ENCODE peak calls at places on chromosomes 2 and 18, in six cellular contexts. One of them, this sample, is unnamed.

GRCh38 chr2:234694244-234695013 is 197.5 kb upstream of the ARL4C start:
- DNase-seq in endodermal cell: peak; percentile 47
- DNase-seq in astrocyte: peak; percentile 86
- DNase-seq in ovary: no peak
- DNase-seq in psoas muscle: no peak
- DNase-seq in heart left ventricle: no peak
- DNase-seq in this sample: no peak

GRCh38 chr2:189142893-189143759 is 36.4 kb downstream of the COL5A2 start:
- DNase-seq in endodermal cell: peak; percentile 83
- DNase-seq in astrocyte: no peak
- DNase-seq in ovary: no peak
- DNase-seq in psoas muscle: no peak
- DNase-seq in heart left ventricle: no peak
- DNase-seq in this sample: no peak

GRCh38 chr2:218996937-218997336 is 3.7 kb upstream of the CRYBA2 start:
- DNase-seq in endodermal cell: no peak
- DNase-seq in astrocyte: no peak
- DNase-seq in ovary: no peak
- DNase-seq in psoas muscle: no peak
- DNase-seq in heart left ventricle: no peak
- DNase-seq in this sample: no peak

GRCh38 chr2:26274058-26274613 is 29.4 kb downstream of the HADHB start:
- DNase-seq in endodermal cell: no peak
- DNase-seq in astrocyte: peak; percentile 76
- DNase-seq in ovary: peak; percentile 39
- DNase-seq in psoas muscle: no peak
- DNase-seq in heart left ventricle: peak; percentile 29
- DNase-seq in this sample: peak; percentile 78

GRCh38 chr2:196798980-196799379 is 503 bp downstream of the GTF3C3 start:
- DNase-seq in endodermal cell: no peak
- DNase-seq in astrocyte: peak; percentile 2
- DNase-seq in ovary: no peak
- DNase-seq in psoas muscle: no peak
- DNase-seq in heart left ventricle: no peak
- DNase-seq in this sample: no peak

GRCh38 chr2:126793885-126794613 is 104.6 kb upstream of the TEX51 start:
- DNase-seq in endodermal cell: peak; percentile 73
- DNase-seq in astrocyte: no peak
- DNase-seq in ovary: no peak
- DNase-seq in psoas muscle: no peak
- DNase-seq in heart left ventricle: peak; percentile 7
- DNase-seq in this sample: peak; percentile 10

GRCh38 chr2:239115616-239116015 is 267.7 kb downstream of the TWIST2 start:
- DNase-seq in endodermal cell: no peak
- DNase-seq in astrocyte: no peak
- DNase-seq in ovary: no peak
- DNase-seq in psoas muscle: no peak
- DNase-seq in heart left ventricle: no peak
- DNase-seq in this sample: no peak

GRCh38 chr2:167005096-167005495 is 116.8 kb downstream of the XIRP2 start:
- DNase-seq in endodermal cell: no peak
- DNase-seq in astrocyte: peak; percentile 2
- DNase-seq in ovary: no peak
- DNase-seq in psoas muscle: no peak
- DNase-seq in heart left ventricle: no peak
- DNase-seq in this sample: no peak

GRCh38 chr2:16179701-16180402 is 239.5 kb downstream of the MYCN start:
- DNase-seq in endodermal cell: peak; percentile 85
- DNase-seq in astrocyte: no peak
- DNase-seq in ovary: no peak
- DNase-seq in psoas muscle: no peak
- DNase-seq in heart left ventricle: peak; percentile 49
- DNase-seq in this sample: no peak

GRCh38 chr2:207503234-207503633 is 26.5 kb upstream of the CREB1 start:
- DNase-seq in endodermal cell: peak; percentile 51
- DNase-seq in astrocyte: peak; percentile 22
- DNase-seq in ovary: no peak
- DNase-seq in psoas muscle: peak; percentile 56
- DNase-seq in heart left ventricle: peak; percentile 45
- DNase-seq in this sample: peak; percentile 29

GRCh38 chr2:207505180-207505579 is 24.6 kb upstream of the CREB1 start:
- DNase-seq in endodermal cell: peak; percentile 54
- DNase-seq in astrocyte: no peak
- DNase-seq in ovary: no peak
- DNase-seq in psoas muscle: no peak
- DNase-seq in heart left ventricle: no peak
- DNase-seq in this sample: no peak

GRCh38 chr2:207506426-207506825 is 23.3 kb upstream of the CREB1 start:
- DNase-seq in endodermal cell: no peak
- DNase-seq in astrocyte: no peak
- DNase-seq in ovary: no peak
- DNase-seq in psoas muscle: no peak
- DNase-seq in heart left ventricle: no peak
- DNase-seq in this sample: no peak

GRCh38 chr2:207505728-207506127 is 24.0 kb upstream of the CREB1 start:
- DNase-seq in endodermal cell: no peak
- DNase-seq in astrocyte: peak; percentile 94
- DNase-seq in ovary: no peak
- DNase-seq in psoas muscle: no peak
- DNase-seq in heart left ventricle: no peak
- DNase-seq in this sample: no peak

GRCh38 chr2:207504513-207505171 is 25.1 kb upstream of the CREB1 start:
- DNase-seq in endodermal cell: peak; percentile 63
- DNase-seq in astrocyte: peak; percentile 96
- DNase-seq in ovary: peak; percentile 24
- DNase-seq in psoas muscle: no peak
- DNase-seq in heart left ventricle: peak; percentile 29
- DNase-seq in this sample: no peak
- TF ChIP-seq CTCF in endodermal cell: no peak
- TF ChIP-seq CTCF in astrocyte: no peak
- TF ChIP-seq CTCF in ovary: no peak
- TF ChIP-seq CTCF in psoas muscle: no peak
- TF ChIP-seq CTCF in heart left ventricle: no peak
- TF ChIP-seq CTCF in this sample: no peak

DNA sequence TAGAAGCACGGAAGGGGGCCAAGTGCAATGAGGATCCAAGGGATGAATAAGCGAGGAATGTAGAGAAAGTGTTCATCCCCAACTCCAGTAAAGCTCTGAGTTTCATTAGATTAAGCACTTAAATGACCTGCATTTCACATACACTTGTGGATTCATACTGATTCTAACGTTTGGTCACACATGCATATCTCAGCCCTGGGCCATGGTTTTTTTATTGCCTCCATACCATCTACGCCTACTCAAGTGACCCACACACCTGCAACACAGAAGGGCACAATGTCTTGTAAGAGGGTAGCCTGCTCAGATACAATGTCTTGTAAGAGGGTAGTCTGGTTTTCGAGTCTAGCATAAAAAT is 566 bp upstream of the MRPS5 start:
- DNase-seq in endodermal cell: no peak
- DNase-seq in astrocyte: no peak
- DNase-seq in ovary: no peak
- DNase-seq in psoas muscle: no peak
- DNase-seq in heart left ventricle: no peak
- DNase-seq in this sample: no peak
- H3K4me3 ChIP-seq in endodermal cell: peak overlapping the region; percentile 95
- H3K4me3 ChIP-seq in astrocyte: peak overlapping the region; percentile 93
- H3K4me3 ChIP-seq in ovary: peak overlapping the region; percentile 97
- H3K4me3 ChIP-seq in psoas muscle: peak overlapping the region; percentile 92
- H3K4me3 ChIP-seq in heart left ventricle: peak overlapping the region; percentile 91
- H3K4me3 ChIP-seq in this sample: peak overlapping the region; percentile 79

DNA sequence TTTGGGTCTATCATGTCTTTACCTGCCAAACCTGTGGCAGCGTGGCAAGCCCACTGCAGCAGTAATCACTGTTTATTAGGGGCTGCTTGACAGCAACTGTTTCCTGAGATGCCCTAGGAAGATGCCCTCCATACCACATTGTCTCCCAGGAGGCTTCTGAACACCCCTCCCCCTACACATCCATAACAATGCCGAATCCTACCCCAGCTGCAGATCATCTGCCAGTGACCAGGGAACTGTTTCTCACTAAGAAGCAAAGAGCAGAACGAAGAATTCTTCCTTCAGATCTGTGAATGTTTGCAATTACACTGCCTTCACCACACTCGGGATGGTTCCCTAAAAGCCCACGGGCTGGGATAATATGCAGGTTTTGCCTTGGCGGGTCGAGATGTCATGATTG is 127.8 kb downstream of the VIT start:
- DNase-seq in endodermal cell: peak; percentile 67
- DNase-seq in astrocyte: no peak
- DNase-seq in ovary: no peak
- DNase-seq in psoas muscle: no peak
- DNase-seq in heart left ventricle: no peak
- DNase-seq in this sample: no peak
- H3K27ac ChIP-seq in endodermal cell: no peak overlapping the region
- H3K27ac ChIP-seq in astrocyte: no peak overlapping the region
- H3K27ac ChIP-seq in ovary: no peak overlapping the region
- H3K27ac ChIP-seq in psoas muscle: no peak overlapping the region
- H3K27ac ChIP-seq in heart left ventricle: no peak overlapping the region
- H3K27ac ChIP-seq in this sample: no peak overlapping the region

GRCh38 chr18:13826209-13826608 is 2.3 kb downstream of the MC5R start:
- DNase-seq in endodermal cell: no peak
- DNase-seq in astrocyte: no peak
- DNase-seq in ovary: no peak
- DNase-seq in psoas muscle: no peak
- DNase-seq in heart left ventricle: no peak
- DNase-seq in this sample: no peak

GRCh38 chr18:13823707-13824395 is at the start of gene MC5R:
- DNase-seq in endodermal cell: peak; percentile 93
- DNase-seq in astrocyte: peak; percentile 4
- DNase-seq in ovary: peak; percentile 43
- DNase-seq in psoas muscle: peak; percentile 81
- DNase-seq in heart left ventricle: peak; percentile 57
- DNase-seq in this sample: no peak
- TF ChIP-seq CTCF in endodermal cell: peak; percentile 90
- TF ChIP-seq CTCF in astrocyte: peak; percentile 44
- TF ChIP-seq CTCF in ovary: peak; percentile 52
- TF ChIP-seq CTCF in psoas muscle: peak; percentile 84
- TF ChIP-seq CTCF in heart left ventricle: peak; percentile 71
- TF ChIP-seq CTCF in this sample: peak; percentile 87

DNA sequence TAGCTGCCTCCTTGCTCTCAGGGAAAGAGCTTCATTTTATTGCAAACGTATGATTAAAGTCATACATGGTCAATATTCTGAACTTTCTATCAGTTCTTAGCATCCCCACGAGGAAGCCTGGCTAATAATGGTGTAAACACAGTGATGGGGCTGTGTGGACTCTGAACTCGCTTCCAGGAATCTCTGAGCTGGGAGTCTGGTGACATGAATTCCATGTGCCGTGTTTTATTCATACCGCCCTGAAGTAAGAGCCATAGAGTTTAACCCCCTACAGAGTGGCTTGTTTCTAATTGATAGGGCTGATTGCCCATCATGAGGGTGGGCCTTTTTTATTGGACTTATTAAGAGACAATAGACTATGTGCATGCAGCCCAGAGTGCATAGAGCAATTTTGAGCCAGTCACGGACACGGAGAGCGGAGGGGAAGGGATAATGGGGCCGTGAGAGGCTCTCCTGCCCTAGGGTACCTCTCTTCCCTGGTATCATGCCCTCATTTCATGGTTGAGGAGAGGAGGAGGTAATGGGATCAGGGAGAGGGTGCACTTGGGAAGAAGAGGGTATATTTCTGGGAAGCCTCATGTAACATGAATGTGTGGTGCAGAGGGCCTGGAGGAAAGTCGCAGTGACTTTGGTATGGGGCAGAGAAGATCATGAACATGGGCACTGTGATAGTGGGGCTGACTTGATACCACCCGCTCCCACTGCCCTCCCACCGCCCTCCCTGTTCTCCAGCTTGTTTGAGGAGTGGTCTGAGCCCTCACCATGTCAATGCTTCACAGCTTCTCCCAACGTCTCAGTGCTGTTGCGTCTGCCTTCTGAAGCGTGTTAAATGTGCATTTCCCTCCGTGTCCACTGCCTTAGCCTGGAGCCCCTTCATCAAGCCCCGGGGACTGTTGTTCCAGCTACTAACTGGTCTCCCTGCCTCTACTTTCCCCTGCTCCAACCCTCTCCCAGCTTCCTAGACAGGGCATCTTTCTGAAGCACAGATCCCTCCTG is 73.2 kb downstream of the IL1R2 start:
- DNase-seq in endodermal cell: no peak
- DNase-seq in astrocyte: peak; percentile 69
- DNase-seq in ovary: no peak
- DNase-seq in psoas muscle: no peak
- DNase-seq in heart left ventricle: no peak
- DNase-seq in this sample: no peak
- H3K4me3 ChIP-seq in endodermal cell: no peak overlapping the region
- H3K4me3 ChIP-seq in astrocyte: peak overlapping the region; percentile 34
- H3K4me3 ChIP-seq in ovary: no peak overlapping the region
- H3K4me3 ChIP-seq in psoas muscle: peak overlapping the region; percentile 39
- H3K4me3 ChIP-seq in heart left ventricle: no peak overlapping the region
- H3K4me3 ChIP-seq in this sample: no peak overlapping the region

GRCh38 chr2:10035633-10036032 is 7.7 kb upstream of the KLF11 start:
- DNase-seq in endodermal cell: no peak
- DNase-seq in astrocyte: no peak
- DNase-seq in ovary: no peak
- DNase-seq in psoas muscle: no peak
- DNase-seq in heart left ventricle: no peak
- DNase-seq in this sample: no peak
- H3K27ac ChIP-seq in endodermal cell: no peak overlapping the region
- H3K27ac ChIP-seq in astrocyte: no peak overlapping the region
- H3K27ac ChIP-seq in ovary: no peak overlapping the region
- H3K27ac ChIP-seq in psoas muscle: peak overlapping the region; percentile 89
- H3K27ac ChIP-seq in heart left ventricle: peak overlapping the region; percentile 76
- H3K27ac ChIP-seq in this sample: peak overlapping the region; percentile 80

GRCh38 chr18:66757946-66758345 is 154.1 kb upstream of the CDH19 start:
- DNase-seq in endodermal cell: no peak
- DNase-seq in astrocyte: peak; percentile 39
- DNase-seq in ovary: no peak
- DNase-seq in psoas muscle: no peak
- DNase-seq in heart left ventricle: no peak
- DNase-seq in this sample: no peak
- TF ChIP-seq CTCF in endodermal cell: no peak
- TF ChIP-seq CTCF in astrocyte: no peak
- TF ChIP-seq CTCF in ovary: no peak
- TF ChIP-seq CTCF in psoas muscle: no peak
- TF ChIP-seq CTCF in heart left ventricle: no peak
- TF ChIP-seq CTCF in this sample: no peak

DNA sequence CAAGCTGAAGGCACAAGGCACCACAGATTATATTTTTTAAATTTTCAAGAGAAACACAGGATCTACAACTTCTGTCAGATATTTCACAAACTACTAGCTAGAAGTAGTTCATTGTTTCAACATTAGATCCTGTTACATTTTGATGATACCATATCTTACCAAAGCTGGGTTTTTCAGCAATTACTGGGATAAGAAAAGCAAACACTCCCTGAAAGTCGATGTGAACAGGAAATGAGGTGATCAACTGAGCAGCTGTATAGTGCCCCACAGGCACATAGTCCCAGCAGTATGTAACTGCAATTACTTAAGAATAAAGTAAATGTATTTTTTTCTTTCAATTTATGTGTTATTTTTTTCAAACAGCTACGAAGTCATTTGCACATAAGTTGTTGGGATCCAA is 103.5 kb downstream of the DNER start:
- DNase-seq in endodermal cell: no peak
- DNase-seq in astrocyte: peak; percentile 80
- DNase-seq in ovary: no peak
- DNase-seq in psoas muscle: no peak
- DNase-seq in heart left ventricle: no peak
- DNase-seq in this sample: no peak
- H3K4me3 ChIP-seq in endodermal cell: no peak overlapping the region
- H3K4me3 ChIP-seq in astrocyte: no peak overlapping the region
- H3K4me3 ChIP-seq in ovary: no peak overlapping the region
- H3K4me3 ChIP-seq in psoas muscle: no peak overlapping the region
- H3K4me3 ChIP-seq in heart left ventricle: no peak overlapping the region
- H3K4me3 ChIP-seq in this sample: no peak overlapping the region

This sample was measured in tibial artery.